ENCODE peak calls at places on chromosomes 5 and 9, in four cellular contexts. L is omental fat pad; E is lower lobe of right lung; G is effector memory CD8-positive, alpha-beta T cell. N is an unnamed sample.
A peak's percentile ranks its signal among the peaks of the same experiment; 100 is the strongest.

GRCh38 chr9:32906213-32906612 is 95.2 kb downstream of the APTX start:
- ATAC-seq in L (no peak), E (no peak), G (no peak), N (no peak)

GRCh38 chr9:133372144-133372543 is 3.7 kb downstream of the SURF4 start:
- ATAC-seq in L (no peak), E (no peak), G (no peak), N (no peak)

GRCh38 chr5:157288405-157289163 is 22.7 kb downstream of the CYFIP2 start:
- ATAC-seq in L (no peak), E (no peak), G (no peak), N (no peak)

GRCh38 chr9:125484632-125485282 is 222.3 kb downstream of the MAPKAP1 start:
- ATAC-seq in L (peak; percentile 93), E (peak; percentile 31), G (no peak), N (no peak)

GRCh38 chr5:106923409-106923808 is 747.3 kb downstream of the EFNA5 start:
- ATAC-seq in L (no peak), E (no peak), G (no peak), N (no peak)

GRCh38 chr9:6787793-6788174 is 30.0 kb downstream of the KDM4C start:
- ATAC-seq in L (no peak), E (no peak), G (no peak), N (no peak)

GRCh38 chr5:154780128-154780527 is 25.0 kb downstream of the LARP1 start:
- ATAC-seq in L (no peak), E (no peak), G (no peak), N (peak; percentile 29)

GRCh38 chr9:38144421-38144820 is 75.4 kb upstream of the SHB start:
- ATAC-seq in L (no peak), E (no peak), G (no peak), N (no peak)

GRCh38 chr5:139394654-139395566 is at the start of gene PROB1:
- ATAC-seq in L (no peak), E (peak; percentile 5), G (no peak), N (no peak)

GRCh38 chr9:136311433-136312375 is 7.8 kb upstream of the CCDC187 start:
- ATAC-seq in L (no peak), E (peak; percentile 11), G (no peak), N (peak; percentile 20)

GRCh38 chr5:171595801-171596231 is 176.4 kb downstream of the FGF18 start:
- ATAC-seq in L (peak; percentile 79), E (no peak), G (no peak), N (peak; percentile 68)

GRCh38 chr5:124596595-124597388 is 149.6 kb downstream of the ZNF608 start:
- ATAC-seq in L (no peak), E (no peak), G (no peak), N (no peak)

GRCh38 chr5:166117062-166117743 is 2174.2 kb upstream of the WWC1 start:
- ATAC-seq in L (no peak), E (no peak), G (no peak), N (no peak)

GRCh38 chr5:115639377-115639776 is 13.5 kb upstream of the TMED7 start:
- ATAC-seq in L (no peak), E (no peak), G (no peak), N (no peak)

GRCh38 chr5:103006921-103007320 is 113.0 kb downstream of the GIN1 start:
- ATAC-seq in L (no peak), E (no peak), G (no peak), N (no peak)

GRCh38 chr5:37568018-37568753 is 189.1 kb downstream of the WDR70 start:
- ATAC-seq in L (no peak), E (no peak), G (no peak), N (no peak)

GRCh38 chr9:81671880-81672280 is 17.5 kb downstream of the TLE1 start:
- ATAC-seq in L (peak; percentile 48), E (peak; percentile 87), G (no peak), N (no peak)

GRCh38 chr5:112253478-112254250 is 165.4 kb downstream of the EPB41L4A start:
- ATAC-seq in L (peak; percentile 92), E (peak; percentile 27), G (no peak), N (no peak)

GRCh38 chr9:1536522-1537170 is 478.5 kb upstream of the SMARCA2 start:
- ATAC-seq in L (no peak), E (no peak), G (no peak), N (peak; percentile 59)

GRCh38 chr9:1042466-1042865 is 7.7 kb upstream of the DMRT2 start:
- ATAC-seq in L (no peak), E (peak; percentile 40), G (peak; percentile 47), N (no peak)

GRCh38 chr5:135645336-135645735 is 66.5 kb upstream of the CXCL14 start:
- ATAC-seq in L (no peak), E (no peak), G (no peak), N (no peak)

GRCh38 chr9:2390028-2390427 is 231.6 kb upstream of the VLDLR start:
- ATAC-seq in L (no peak), E (no peak), G (no peak), N (no peak)

GRCh38 chr9:137129089-137129455 is 9.9 kb upstream of the GRIN1 start:
- ATAC-seq in L (peak; percentile 33), E (peak; percentile 4), G (peak; percentile 1), N (peak; percentile 3)

GRCh38 chr5:171660438-171660837 is 125.2 kb upstream of the SMIM23 start:
- ATAC-seq in L (no peak), E (no peak), G (peak; percentile 64), N (no peak)

N was measured in activated T-helper 17 cell treated with anti-CD3 and anti-CD28 coated beads, Interleukin-2, amount 50 U/mL, for 72 hours.